ENCODE peak calls at places on chromosome 20, in six cellular contexts. One of them, this sample, is unnamed. For H3K9me3, the result is how much of the 10 kb centered on the place peaks cover.

GRCh38 chr20:62089393-62089792 is 23.7 kb upstream of the TAF4 start:
- DNase-seq in breast epithelium: no peak
- DNase-seq in endothelial cell of umbilical vein: no peak
- DNase-seq in CD8-positive, alpha-beta memory T cell: no peak
- DNase-seq in SK-N-SH: no peak
- DNase-seq in kidney: no peak
- DNase-seq in this sample: no peak

GRCh38 chr20:63061701-63062100 is 54.9 kb upstream of the BHLHE23 start:
- DNase-seq in CD8-positive, alpha-beta memory T cell: no peak
- DNase-seq in kidney: peak
- DNase-seq in SK-N-SH: no peak
- DNase-seq in breast epithelium: no peak
- DNase-seq in endothelial cell of umbilical vein: no peak
- DNase-seq in this sample: no peak

GRCh38 chr20:10857362-10858070 is 183.7 kb upstream of the JAG1 start:
- DNase-seq in CD8-positive, alpha-beta memory T cell: no peak
- DNase-seq in SK-N-SH: no peak
- DNase-seq in kidney: peak
- DNase-seq in endothelial cell of umbilical vein: peak
- DNase-seq in breast epithelium: no peak
- DNase-seq in this sample: no peak

GRCh38 chr20:45545754-45546453 is 1.3 kb downstream of the EPPIN start:
- DNase-seq in breast epithelium: no peak
- DNase-seq in kidney: no peak
- DNase-seq in SK-N-SH: peak
- DNase-seq in CD8-positive, alpha-beta memory T cell: no peak
- DNase-seq in endothelial cell of umbilical vein: no peak
- DNase-seq in this sample: no peak

GRCh38 chr20:50267866-50268219 is 77.2 kb downstream of the CEBPB start:
- DNase-seq in SK-N-SH: no peak
- DNase-seq in endothelial cell of umbilical vein: no peak
- DNase-seq in CD8-positive, alpha-beta memory T cell: no peak
- DNase-seq in kidney: no peak
- DNase-seq in breast epithelium: no peak
- DNase-seq in this sample: no peak

GRCh38 chr20:3471397-3472021 is 691 bp downstream of the ATRN start:
- DNase-seq in kidney: peak
- DNase-seq in SK-N-SH: peak
- DNase-seq in CD8-positive, alpha-beta memory T cell: peak
- DNase-seq in breast epithelium: no peak
- DNase-seq in endothelial cell of umbilical vein: no peak
- DNase-seq in this sample: no peak

GRCh38 chr20:41664584-41664983 is 46.4 kb upstream of the CHD6 start:
- DNase-seq in SK-N-SH: peak
- DNase-seq in CD8-positive, alpha-beta memory T cell: no peak
- DNase-seq in endothelial cell of umbilical vein: peak
- DNase-seq in breast epithelium: no peak
- DNase-seq in kidney: no peak
- DNase-seq in this sample: no peak

GRCh38 chr20:45833030-45833882 is at the start of gene SNX21:
- DNase-seq in kidney: peak
- DNase-seq in SK-N-SH: peak
- DNase-seq in breast epithelium: peak
- DNase-seq in CD8-positive, alpha-beta memory T cell: peak
- DNase-seq in endothelial cell of umbilical vein: peak
- DNase-seq in this sample: peak

GRCh38 chr20:13717631-13718044 is 67.1 kb downstream of the ESF1 start:
- DNase-seq in breast epithelium: no peak
- DNase-seq in kidney: no peak
- DNase-seq in CD8-positive, alpha-beta memory T cell: no peak
- DNase-seq in endothelial cell of umbilical vein: no peak
- DNase-seq in SK-N-SH: no peak
- DNase-seq in this sample: no peak

GRCh38 chr20:43507150-43508080 is at the start of gene L3MBTL1:
- DNase-seq in SK-N-SH: peak
- DNase-seq in breast epithelium: no peak
- DNase-seq in CD8-positive, alpha-beta memory T cell: no peak
- DNase-seq in endothelial cell of umbilical vein: peak
- DNase-seq in kidney: peak
- DNase-seq in this sample: peak

GRCh38 chr20:9186396-9186795 is 117.5 kb downstream of the PLCB4 start:
- DNase-seq in kidney: no peak
- DNase-seq in CD8-positive, alpha-beta memory T cell: no peak
- DNase-seq in breast epithelium: no peak
- DNase-seq in SK-N-SH: no peak
- DNase-seq in endothelial cell of umbilical vein: no peak
- DNase-seq in this sample: no peak

GRCh38 chr20:15544727-15545126 is 1028.5 kb downstream of the KIF16B start:
- DNase-seq in SK-N-SH: no peak
- DNase-seq in endothelial cell of umbilical vein: no peak
- DNase-seq in breast epithelium: no peak
- DNase-seq in CD8-positive, alpha-beta memory T cell: no peak
- DNase-seq in kidney: peak
- DNase-seq in this sample: no peak

GRCh38 chr20:1861347-1861987 is 33.7 kb upstream of the SIRPA start:
- DNase-seq in breast epithelium: no peak
- DNase-seq in kidney: no peak
- DNase-seq in endothelial cell of umbilical vein: peak
- DNase-seq in SK-N-SH: no peak
- DNase-seq in CD8-positive, alpha-beta memory T cell: no peak
- DNase-seq in this sample: no peak

GRCh38 chr20:53578492-53579222 is 15.0 kb downstream of the ZNF217 start:
- DNase-seq in CD8-positive, alpha-beta memory T cell: peak
- DNase-seq in kidney: no peak
- DNase-seq in endothelial cell of umbilical vein: peak
- DNase-seq in breast epithelium: no peak
- DNase-seq in SK-N-SH: peak
- DNase-seq in this sample: peak

GRCh38 chr20:62876826-62877728 is 15.5 kb upstream of the TCFL5 start:
- DNase-seq in endothelial cell of umbilical vein: peak
- DNase-seq in kidney: peak
- DNase-seq in SK-N-SH: peak
- DNase-seq in CD8-positive, alpha-beta memory T cell: no peak
- DNase-seq in breast epithelium: peak
- DNase-seq in this sample: no peak

GRCh38 chr20:51345601-51346101 is 196.9 kb downstream of the NFATC2 start:
- DNase-seq in kidney: peak
- DNase-seq in CD8-positive, alpha-beta memory T cell: no peak
- DNase-seq in endothelial cell of umbilical vein: peak
- DNase-seq in breast epithelium: no peak
- DNase-seq in SK-N-SH: no peak
- DNase-seq in this sample: no peak

GRCh38 chr20:38134427-38135281 is 30.4 kb downstream of the TGM2 start:
- DNase-seq in CD8-positive, alpha-beta memory T cell: no peak
- DNase-seq in kidney: peak
- DNase-seq in endothelial cell of umbilical vein: peak
- DNase-seq in SK-N-SH: peak
- DNase-seq in breast epithelium: no peak
- DNase-seq in this sample: no peak

GRCh38 chr20:53834044-53834442 is 236.4 kb downstream of the BCAS1 start:
- DNase-seq in endothelial cell of umbilical vein: no peak
- DNase-seq in breast epithelium: no peak
- DNase-seq in CD8-positive, alpha-beta memory T cell: no peak
- DNase-seq in SK-N-SH: no peak
- DNase-seq in kidney: no peak
- DNase-seq in this sample: no peak

GRCh38 chr20:43681468-43681942 is 14.6 kb downstream of the MYBL2 start:
- DNase-seq in breast epithelium: no peak
- DNase-seq in kidney: no peak
- DNase-seq in CD8-positive, alpha-beta memory T cell: no peak
- DNase-seq in endothelial cell of umbilical vein: no peak
- DNase-seq in SK-N-SH: no peak
- DNase-seq in this sample: peak

GRCh38 chr20:3563548-3564177 is 92.8 kb downstream of the ATRN start:
- DNase-seq in CD8-positive, alpha-beta memory T cell: no peak
- DNase-seq in kidney: no peak
- DNase-seq in endothelial cell of umbilical vein: peak
- DNase-seq in breast epithelium: no peak
- DNase-seq in SK-N-SH: peak
- DNase-seq in this sample: peak

GRCh38 chr20:23302386-23302785 is 48.2 kb upstream of the NXT1 start:
- DNase-seq in CD8-positive, alpha-beta memory T cell: no peak
- DNase-seq in endothelial cell of umbilical vein: no peak
- DNase-seq in breast epithelium: no peak
- DNase-seq in kidney: no peak
- DNase-seq in SK-N-SH: no peak
- DNase-seq in this sample: no peak

GRCh38 chr20:57779401-57780003 is 69.7 kb upstream of the PMEPA1 start:
- DNase-seq in endothelial cell of umbilical vein: no peak
- DNase-seq in CD8-positive, alpha-beta memory T cell: no peak
- DNase-seq in breast epithelium: peak
- DNase-seq in SK-N-SH: no peak
- DNase-seq in kidney: no peak
- DNase-seq in this sample: no peak

GRCh38 chr20:46893877-46894578 is 615 bp upstream of the EYA2 start:
- DNase-seq in breast epithelium: no peak
- DNase-seq in CD8-positive, alpha-beta memory T cell: no peak
- DNase-seq in kidney: no peak
- DNase-seq in SK-N-SH: no peak
- DNase-seq in endothelial cell of umbilical vein: no peak
- DNase-seq in this sample: no peak

GRCh38 chr20:34210271-34210670 is 31.0 kb upstream of the ASIP start:
- DNase-seq in breast epithelium: no peak
- DNase-seq in kidney: no peak
- DNase-seq in endothelial cell of umbilical vein: no peak
- DNase-seq in SK-N-SH: no peak
- DNase-seq in CD8-positive, alpha-beta memory T cell: no peak
- DNase-seq in this sample: no peak
- H3K4me3 ChIP-seq in breast epithelium: no peak
- H3K4me3 ChIP-seq in kidney: no peak
- H3K4me3 ChIP-seq in endothelial cell of umbilical vein: no peak
- H3K4me3 ChIP-seq in SK-N-SH: no peak
- H3K4me3 ChIP-seq in CD8-positive, alpha-beta memory T cell: no peak
- H3K4me3 ChIP-seq in this sample: no peak

GRCh38 chr20:59718681-59719080 is 114.3 kb downstream of the PHACTR3 start:
- DNase-seq in endothelial cell of umbilical vein: no peak
- DNase-seq in SK-N-SH: no peak
- DNase-seq in kidney: no peak
- DNase-seq in CD8-positive, alpha-beta memory T cell: no peak
- DNase-seq in breast epithelium: no peak
- DNase-seq in this sample: no peak

GRCh38 chr20:59723108-59723500 is 118.8 kb downstream of the PHACTR3 start:
- DNase-seq in endothelial cell of umbilical vein: no peak
- DNase-seq in breast epithelium: no peak
- DNase-seq in kidney: no peak
- DNase-seq in CD8-positive, alpha-beta memory T cell: no peak
- DNase-seq in SK-N-SH: no peak
- DNase-seq in this sample: no peak

GRCh38 chr20:59720013-59720412 is 115.7 kb downstream of the PHACTR3 start:
- DNase-seq in endothelial cell of umbilical vein: no peak
- DNase-seq in breast epithelium: no peak
- DNase-seq in SK-N-SH: no peak
- DNase-seq in kidney: no peak
- DNase-seq in CD8-positive, alpha-beta memory T cell: no peak
- DNase-seq in this sample: no peak

GRCh38 chr20:59723607-59724456 is 119.5 kb downstream of the PHACTR3 start:
- DNase-seq in endothelial cell of umbilical vein: no peak
- DNase-seq in SK-N-SH: no peak
- DNase-seq in CD8-positive, alpha-beta memory T cell: no peak
- DNase-seq in kidney: no peak
- DNase-seq in breast epithelium: no peak
- DNase-seq in this sample: no peak

GRCh38 chr20:59721386-59721785 is 117.0 kb downstream of the PHACTR3 start:
- DNase-seq in endothelial cell of umbilical vein: no peak
- DNase-seq in SK-N-SH: no peak
- DNase-seq in kidney: no peak
- DNase-seq in CD8-positive, alpha-beta memory T cell: no peak
- DNase-seq in breast epithelium: no peak
- DNase-seq in this sample: no peak
- H3K9me3 ChIP-seq in endothelial cell of umbilical vein: under half
- H3K9me3 ChIP-seq in SK-N-SH: under half
- H3K9me3 ChIP-seq in kidney: under half
- H3K9me3 ChIP-seq in CD8-positive, alpha-beta memory T cell: under half
- H3K9me3 ChIP-seq in breast epithelium: under half
- H3K9me3 ChIP-seq in this sample: under half

GRCh38 chr20:32510120-32510600 is 75.0 kb downstream of the NOL4L start:
- DNase-seq in CD8-positive, alpha-beta memory T cell: no peak
- DNase-seq in endothelial cell of umbilical vein: no peak
- DNase-seq in kidney: peak
- DNase-seq in SK-N-SH: no peak
- DNase-seq in breast epithelium: no peak
- DNase-seq in this sample: no peak

GRCh38 chr20:32509639-32510066 is 75.5 kb downstream of the NOL4L start:
- DNase-seq in breast epithelium: peak
- DNase-seq in endothelial cell of umbilical vein: peak
- DNase-seq in CD8-positive, alpha-beta memory T cell: peak
- DNase-seq in SK-N-SH: peak
- DNase-seq in kidney: peak
- DNase-seq in this sample: no peak

GRCh38 chr20:32506721-32507120 is 78.4 kb downstream of the NOL4L start:
- DNase-seq in SK-N-SH: no peak
- DNase-seq in breast epithelium: no peak
- DNase-seq in CD8-positive, alpha-beta memory T cell: no peak
- DNase-seq in kidney: peak
- DNase-seq in endothelial cell of umbilical vein: no peak
- DNase-seq in this sample: no peak

GRCh38 chr20:32508775-32509119 is 76.4 kb downstream of the NOL4L start:
- DNase-seq in breast epithelium: no peak
- DNase-seq in kidney: peak
- DNase-seq in CD8-positive, alpha-beta memory T cell: no peak
- DNase-seq in SK-N-SH: no peak
- DNase-seq in endothelial cell of umbilical vein: no peak
- DNase-seq in this sample: no peak

GRCh38 chr20:32507998-32508774 is 76.9 kb downstream of the NOL4L start:
- DNase-seq in breast epithelium: no peak
- DNase-seq in endothelial cell of umbilical vein: no peak
- DNase-seq in CD8-positive, alpha-beta memory T cell: no peak
- DNase-seq in SK-N-SH: no peak
- DNase-seq in kidney: peak
- DNase-seq in this sample: no peak
- H3K27ac ChIP-seq in breast epithelium: no peak
- H3K27ac ChIP-seq in endothelial cell of umbilical vein: no peak
- H3K27ac ChIP-seq in CD8-positive, alpha-beta memory T cell: no peak
- H3K27ac ChIP-seq in SK-N-SH: no peak
- H3K27ac ChIP-seq in kidney: no peak
- H3K27ac ChIP-seq in this sample: no peak

GRCh38 chr20:64165866-64166600 is 1.8 kb downstream of the MYT1 start:
- DNase-seq in CD8-positive, alpha-beta memory T cell: no peak
- DNase-seq in SK-N-SH: peak
- DNase-seq in breast epithelium: no peak
- DNase-seq in endothelial cell of umbilical vein: no peak
- DNase-seq in kidney: peak
- DNase-seq in this sample: peak
- H3K4me3 ChIP-seq in CD8-positive, alpha-beta memory T cell: no peak
- H3K4me3 ChIP-seq in SK-N-SH: peak
- H3K4me3 ChIP-seq in breast epithelium: no peak
- H3K4me3 ChIP-seq in endothelial cell of umbilical vein: no peak
- H3K4me3 ChIP-seq in kidney: no peak
- H3K4me3 ChIP-seq in this sample: peak

GRCh38 chr20:21601799-21602198 is 87.9 kb upstream of the NKX2-2 start:
- DNase-seq in breast epithelium: no peak
- DNase-seq in CD8-positive, alpha-beta memory T cell: no peak
- DNase-seq in endothelial cell of umbilical vein: no peak
- DNase-seq in kidney: no peak
- DNase-seq in SK-N-SH: no peak
- DNase-seq in this sample: no peak
- H3K9me3 ChIP-seq in breast epithelium: under half
- H3K9me3 ChIP-seq in CD8-positive, alpha-beta memory T cell: under half
- H3K9me3 ChIP-seq in endothelial cell of umbilical vein: under half
- H3K9me3 ChIP-seq in kidney: under half
- H3K9me3 ChIP-seq in SK-N-SH: under half
- H3K9me3 ChIP-seq in this sample: under half